ENCODE peak calls at places on chromosomes 4 and X, in eight cellular contexts. W, D, J, F, I, C, V and H are unnamed samples.

GRCh38 chr4:38672247-38673071 is 8.5 kb downstream of the KLF3 start:
- DNase-seq in W (no peak), I (no peak), F (no peak), V (no peak), J (no peak), D (no peak), C (no peak), H (no peak)

GRCh38 chrX:17535229-17535628 is 160.2 kb downstream of the NHS start:
- DNase-seq in F (no peak), D (no peak), C (peak), J (no peak), I (no peak), W (no peak), V (peak), H (no peak)

GRCh38 chrX:53831662-53832635 is 145.4 kb upstream of the HUWE1 start:
- DNase-seq in V (no peak), I (peak), F (no peak), J (peak), C (peak), D (no peak), W (no peak), H (no peak)

GRCh38 chr4:3491681-3492405 is 28.7 kb downstream of the DOK7 start:
- DNase-seq in I (no peak), W (no peak), F (no peak), V (no peak), J (no peak), D (no peak), C (no peak), H (no peak)

GRCh38 chrX:154121961-154122360 is 22.1 kb upstream of the OPN1LW start:
- DNase-seq in C (no peak), F (no peak), J (no peak), W (no peak), D (no peak), V (no peak), I (no peak), H (no peak)

GRCh38 chrX:111917591-111917990 is 41.6 kb downstream of the TRPC5OS start:
- DNase-seq in C (no peak), V (no peak), I (no peak), W (no peak), F (no peak), D (no peak), J (no peak), H (no peak)

GRCh38 chr4:37928896-37929537 is 31.2 kb upstream of the PTTG2 start:
- DNase-seq in W (no peak), D (no peak), C (no peak), F (no peak), J (no peak), V (no peak), I (no peak), H (no peak)

GRCh38 chr4:25958110-25958509 is 44.1 kb downstream of the SMIM20 start:
- DNase-seq in W (no peak), I (no peak), V (no peak), F (no peak), D (no peak), J (no peak), C (no peak), H (no peak)

GRCh38 chrX:136711147-136711546 is 63.2 kb downstream of the CD40LG start:
- DNase-seq in V (peak), I (peak), D (no peak), F (no peak), J (peak), W (no peak), C (no peak), H (peak)

GRCh38 chrX:113743069-113743468 is 840.8 kb upstream of the HTR2C start:
- DNase-seq in V (no peak), W (no peak), F (no peak), C (no peak), I (no peak), J (no peak), D (no peak), H (no peak)

GRCh38 chrX:47193475-47194241 is at the start of gene UBA1:
- DNase-seq in D (peak), W (peak), F (peak), I (peak), J (peak), C (peak), V (peak), H (peak)

GRCh38 chr4:78477276-78477675 is 74.3 kb upstream of the ANXA3 start:
- DNase-seq in I (no peak), F (no peak), D (no peak), V (no peak), W (no peak), J (no peak), C (no peak), H (no peak)

GRCh38 chrX:3771756-3772155 is 58.3 kb upstream of the PRKX start:
- DNase-seq in J (no peak), F (no peak), W (no peak), D (no peak), C (no peak), V (no peak), I (no peak), H (no peak)

GRCh38 chrX:23803931-23804381 is 21.0 kb downstream of the SAT1 start:
- DNase-seq in J (no peak), F (no peak), V (peak), C (no peak), W (no peak), D (no peak), I (no peak), H (no peak)

GRCh38 chr4:54400802-54401201 is 171.7 kb downstream of the PDGFRA start:
- DNase-seq in F (no peak), J (peak), W (no peak), I (peak), C (no peak), D (no peak), V (no peak), H (no peak)

GRCh38 chr4:74133786-74134499 is 24.0 kb upstream of the MTHFD2L start:
- DNase-seq in D (peak), V (peak), J (peak), I (peak), F (peak), W (peak), C (peak), H (peak)

GRCh38 chr4:55051532-55051931 is 73.9 kb downstream of the KDR start:
- DNase-seq in V (no peak), J (peak), I (no peak), F (no peak), C (no peak), W (no peak), D (no peak), H (no peak)